ENCODE peak calls at places on chromosomes 16 and 17, in six cellular contexts. L is fibroblast of lung, N is HEK293T, Z is HuH-7, Q is RWPE1, F is ovary. W is an unnamed sample.
A peak's percentile ranks its signal among the peaks of the same experiment; 100 is the strongest.

GRCh38 chr17:72591500-72592241 is 470.9 kb downstream of the SOX9 start:
- DNase-seq in L (peak; percentile 40), Q (no peak), Z (no peak), N (peak; percentile 38), F (no peak), W (peak; percentile 67)

GRCh38 chr17:74749262-74750038 is 1.0 kb downstream of the NHERF1 start:
- DNase-seq in F (peak; percentile 51), Z (no peak), N (no peak), L (no peak), Q (no peak), W (peak; percentile 69)

GRCh38 chr16:9381908-9382307 is 290.5 kb downstream of the HAPSTR1 start:
- DNase-seq in F (no peak), Z (no peak), N (no peak), Q (no peak), L (no peak), W (no peak)

GRCh38 chr16:56608043-56608875 is at the start of gene MT2A:
- DNase-seq in N (peak; percentile 91), Z (peak; percentile 84), Q (peak; percentile 92), L (peak; percentile 97), F (peak; percentile 90), W (peak; percentile 86)

GRCh38 chr16:20300312-20301097 is 26.8 kb downstream of the GP2 start:
- DNase-seq in N (peak; percentile 71), Z (peak; percentile 64), L (peak; percentile 41), Q (peak; percentile 58), F (peak; percentile 12), W (peak; percentile 60)

GRCh38 chr16:81071816-81072215 is 5.2 kb downstream of the C16orf46 start:
- DNase-seq in F (no peak), N (no peak), L (no peak), Z (peak; percentile 28), Q (peak; percentile 49), W (no peak)

GRCh38 chr16:69294051-69294450 is 17.1 kb upstream of the VPS4A start:
- DNase-seq in F (no peak), Q (no peak), L (no peak), Z (no peak), N (no peak), W (no peak)

GRCh38 chr17:8921147-8921546 is 44.4 kb downstream of the PIK3R5 start:
- DNase-seq in L (no peak), F (no peak), N (no peak), Z (no peak), Q (no peak), W (no peak)

GRCh38 chr16:84569382-84569987 is 48.4 kb downstream of the COTL1 start:
- DNase-seq in Q (no peak), Z (no peak), F (no peak), N (no peak), L (peak; percentile 31), W (no peak)

GRCh38 chr17:82114872-82115271 is 16.8 kb upstream of the FASN start:
- DNase-seq in N (no peak), Q (no peak), Z (no peak), L (no peak), F (no peak), W (no peak)

GRCh38 chr16:86781046-86781445 is 202.7 kb downstream of the FOXL1 start:
- DNase-seq in Z (no peak), F (no peak), L (no peak), Q (no peak), N (no peak), W (no peak)

GRCh38 chr17:57687642-57688041 is 57.5 kb downstream of the CCDC182 start:
- DNase-seq in N (no peak), Q (no peak), L (no peak), F (no peak), Z (no peak), W (no peak)

GRCh38 chr16:75938818-75939217 is 212.5 kb upstream of the CPHXL start:
- DNase-seq in L (peak; percentile 9), Q (peak; percentile 34), F (no peak), N (no peak), Z (no peak), W (no peak)

GRCh38 chr17:9244066-9245052 is 223.0 kb downstream of the NTN1 start:
- DNase-seq in N (no peak), Q (no peak), L (peak; percentile 91), F (peak; percentile 49), Z (no peak), W (no peak)

GRCh38 chr17:70013911-70014310 is 61.1 kb upstream of the KCNJ16 start:
- DNase-seq in Q (no peak), F (no peak), N (no peak), L (no peak), Z (no peak), W (no peak)

GRCh38 chr16:56988948-56989945 is at the start of gene NLRC5:
- DNase-seq in N (peak; percentile 71), Z (peak; percentile 74), F (peak; percentile 82), Q (peak; percentile 88), L (peak; percentile 84), W (peak; percentile 69)

GRCh38 chr17:48012151-48012520 is 25.5 kb downstream of the COPZ2 start:
- DNase-seq in L (no peak), Q (no peak), F (no peak), N (peak; percentile 81), Z (peak; percentile 66), W (peak; percentile 84)

GRCh38 chr16:29029168-29029994 is 44.5 kb downstream of the LAT start:
- DNase-seq in F (no peak), Q (peak; percentile 73), Z (no peak), N (no peak), L (peak; percentile 89), W (peak; percentile 15)

GRCh38 chr16:51129105-51129504 is 22.0 kb downstream of the SALL1 start:
- DNase-seq in L (no peak), Z (no peak), F (no peak), N (no peak), Q (no peak), W (peak; percentile 29)

GRCh38 chr17:68694791-68695485 is 93.8 kb upstream of the FAM20A start:
- DNase-seq in F (no peak), L (no peak), N (no peak), Q (no peak), Z (no peak), W (no peak)

GRCh38 chr16:56305956-56306565 is 114.8 kb downstream of the GNAO1 start:
- DNase-seq in N (no peak), Q (no peak), Z (no peak), L (no peak), F (no peak), W (no peak)

GRCh38 chr16:77531741-77532140 is 96.9 kb upstream of the ADAMTS18 start:
- DNase-seq in Q (no peak), F (no peak), N (no peak), L (peak; percentile 17), Z (no peak), W (no peak)

GRCh38 chr17:75300280-75300679 is 11.0 kb upstream of the SLC25A19 start:
- DNase-seq in N (no peak), L (no peak), Z (no peak), Q (no peak), F (no peak), W (no peak)

GRCh38 chr16:84218176-84218776 is 21.5 kb downstream of the KCNG4 start:
- DNase-seq in F (no peak), Q (no peak), N (no peak), L (no peak), Z (no peak), W (no peak)

GRCh38 chr17:76461765-76462555 is 5.4 kb upstream of the AANAT start:
- DNase-seq in L (peak; percentile 47), N (no peak), F (no peak), Q (no peak), Z (no peak), W (no peak)

GRCh38 chr17:49456172-49456965 is 38.7 kb upstream of the NGFR start:
- DNase-seq in L (peak; percentile 77), F (no peak), Z (no peak), Q (no peak), N (no peak), W (no peak)

GRCh38 chr16:49548571-49548970 is 175.0 kb downstream of the C16orf78 start:
- DNase-seq in F (no peak), Q (no peak), Z (no peak), L (no peak), N (no peak), W (no peak)

GRCh38 chr17:45394913-45395568 is 37.6 kb downstream of the ARHGAP27 start:
- DNase-seq in F (peak; percentile 77), L (peak; percentile 91), N (peak; percentile 85), Z (peak; percentile 96), Q (peak; percentile 59), W (peak; percentile 84)

GRCh38 chr16:67672739-67673662 is 6.4 kb downstream of the C16orf86 start:
- DNase-seq in L (peak; percentile 77), N (peak; percentile 74), Q (peak; percentile 64), Z (peak; percentile 91), F (peak; percentile 72), W (peak; percentile 73)

GRCh38 chr17:28466001-28466400 is 7.4 kb upstream of the SLC13A2 start:
- DNase-seq in Z (no peak), N (no peak), L (no peak), Q (no peak), F (no peak), W (no peak)

GRCh38 chr16:50195756-50196155 is 42.6 kb downstream of the TENT4B start:
- DNase-seq in L (no peak), N (no peak), F (no peak), Z (no peak), Q (no peak), W (no peak)

W was measured in nephron progenitor cell.